ENCODE peak calls at places on chromosome 16, in four cellular contexts. T is sigmoid colon, N is choroid plexus epithelial cell, Z is cardiac fibroblast. F is an unnamed sample.

GRCh38 chr16:24539850-24540484 is 601 bp downstream of the RBBP6 start:
- DNase-seq in T (peak; percentile 84), N (peak; percentile 44), Z (peak; percentile 63), F (no peak)

GRCh38 chr16:47777191-47777590 is 316.1 kb downstream of the PHKB start:
- DNase-seq in T (no peak), N (peak; percentile 26), Z (peak; percentile 46), F (peak; percentile 19)

GRCh38 chr16:57801098-57801855 is 1.0 kb downstream of the KIFC3 start:
- DNase-seq in T (no peak), N (peak; percentile 78), Z (peak; percentile 70), F (no peak)

GRCh38 chr16:54934536-54935410 is 4.1 kb downstream of the IRX5 start:
- DNase-seq in T (no peak), N (no peak), Z (no peak), F (no peak)

GRCh38 chr16:80526418-80527061 is 14.3 kb upstream of the DYNLRB2 start:
- DNase-seq in T (no peak), N (peak; percentile 81), Z (peak; percentile 74), F (peak; percentile 47)

GRCh38 chr16:57061084-57061905 is 31.1 kb upstream of the CPNE2 start:
- DNase-seq in T (peak; percentile 92), N (peak; percentile 38), Z (peak; percentile 84), F (no peak)

GRCh38 chr16:17340804-17341203 is 130.0 kb downstream of the XYLT1 start:
- DNase-seq in T (no peak), N (no peak), Z (no peak), F (no peak)

GRCh38 chr16:51508813-51509212 is 357.7 kb upstream of the SALL1 start:
- DNase-seq in T (no peak), N (peak; percentile 49), Z (peak; percentile 69), F (no peak)

GRCh38 chr16:68093816-68094613 is 8.8 kb downstream of the NFATC3 start:
- DNase-seq in T (no peak), N (peak; percentile 62), Z (peak; percentile 52), F (no peak)

GRCh38 chr16:84426804-84427203 is 58.5 kb downstream of the ATP2C2 start:
- DNase-seq in T (no peak), N (no peak), Z (no peak), F (no peak)

GRCh38 chr16:68387301-68387700 is 61.0 kb downstream of the SMPD3 start:
- DNase-seq in T (no peak), N (no peak), Z (no peak), F (no peak)

GRCh38 chr16:88888057-88888777 is 21.8 kb upstream of the PABPN1L start:
- DNase-seq in T (no peak), N (no peak), Z (no peak), F (no peak)

GRCh38 chr16:89115216-89115949 is 21.7 kb downstream of the ACSF3 start:
- DNase-seq in T (peak; percentile 84), N (peak; percentile 63), Z (peak; percentile 37), F (no peak)

GRCh38 chr16:75254359-75254837 is 3.0 kb upstream of the BCAR1 start:
- DNase-seq in T (peak; percentile 66), N (peak; percentile 75), Z (peak; percentile 75), F (no peak)

GRCh38 chr16:27273670-27274522 is 5.3 kb upstream of the NSMCE1 start:
- DNase-seq in T (no peak), N (peak; percentile 83), Z (no peak), F (peak; percentile 68)

GRCh38 chr16:51876934-51877333 is 670.0 kb downstream of the TOX3 start:
- DNase-seq in T (no peak), N (no peak), Z (no peak), F (no peak)

GRCh38 chr16:51922476-51922875 is 624.5 kb downstream of the TOX3 start:
- DNase-seq in T (no peak), N (no peak), Z (no peak), F (no peak)

GRCh38 chr16:87288753-87289362 is 28.3 kb downstream of the C16orf95 start:
- DNase-seq in T (no peak), N (peak; percentile 73), Z (no peak), F (no peak)

GRCh38 chr16:28280881-28281836 is 11.2 kb upstream of the SBK1 start:
- DNase-seq in T (no peak), N (no peak), Z (no peak), F (no peak)

GRCh38 chr16:24729243-24729966 is at the start of gene TNRC6A:
- DNase-seq in T (peak; percentile 96), N (peak; percentile 88), Z (peak; percentile 92), F (peak; percentile 59)

GRCh38 chr16:2485811-2486507 is 11.0 kb downstream of the TBC1D24 start:
- DNase-seq in T (no peak), N (no peak), Z (no peak), F (no peak)

GRCh38 chr16:64180136-64180900 is 941.5 kb downstream of the CDH11 start:
- DNase-seq in T (no peak), N (no peak), Z (no peak), F (no peak)

GRCh38 chr16:34758835-34759234 is 1299.4 kb downstream of the TP53TG3F start:
- DNase-seq in T (no peak), N (no peak), Z (no peak), F (no peak)

GRCh38 chr16:65285128-65286120 is 163.6 kb upstream of the CDH11 start:
- DNase-seq in T (no peak), N (peak; percentile 69), Z (peak; percentile 14), F (no peak)

GRCh38 chr16:46906360-46907060 is 22.3 kb downstream of the GPT2 start:
- DNase-seq in T (no peak), N (no peak), Z (no peak), F (no peak)

GRCh38 chr16:27080870-27081269 is 14.1 kb downstream of the C16orf82 start:
- DNase-seq in T (no peak), N (peak; percentile 39), Z (no peak), F (no peak)

GRCh38 chr16:57590654-57591085 is 37.8 kb upstream of the ADGRG1 start:
- DNase-seq in T (no peak), N (peak; percentile 80), Z (peak; percentile 70), F (no peak)

GRCh38 chr16:84278968-84279367 is 15.7 kb upstream of the WFDC1 start:
- DNase-seq in T (no peak), N (no peak), Z (no peak), F (no peak)

GRCh38 chr16:83967838-83968482 is at the start of gene NECAB2:
- DNase-seq in T (no peak), N (peak; percentile 39), Z (peak; percentile 47), F (no peak)

GRCh38 chr16:66491716-66492064 is 58.2 kb downstream of the TK2 start:
- DNase-seq in T (peak; percentile 46), N (no peak), Z (no peak), F (no peak)

GRCh38 chr16:66952430-66953139 is 8.5 kb upstream of the CES3 start:
- DNase-seq in T (no peak), N (no peak), Z (no peak), F (no peak)

GRCh38 chr16:15993946-15994665 is 44.7 kb downstream of the ABCC1 start:
- DNase-seq in T (no peak), N (peak; percentile 72), Z (peak; percentile 75), F (peak; percentile 91)

GRCh38 chr16:56424791-56425438 is 430 bp downstream of the AMFR start:
- DNase-seq in T (peak; percentile 74), N (peak; percentile 27), Z (peak; percentile 15), F (no peak)

DNA sequence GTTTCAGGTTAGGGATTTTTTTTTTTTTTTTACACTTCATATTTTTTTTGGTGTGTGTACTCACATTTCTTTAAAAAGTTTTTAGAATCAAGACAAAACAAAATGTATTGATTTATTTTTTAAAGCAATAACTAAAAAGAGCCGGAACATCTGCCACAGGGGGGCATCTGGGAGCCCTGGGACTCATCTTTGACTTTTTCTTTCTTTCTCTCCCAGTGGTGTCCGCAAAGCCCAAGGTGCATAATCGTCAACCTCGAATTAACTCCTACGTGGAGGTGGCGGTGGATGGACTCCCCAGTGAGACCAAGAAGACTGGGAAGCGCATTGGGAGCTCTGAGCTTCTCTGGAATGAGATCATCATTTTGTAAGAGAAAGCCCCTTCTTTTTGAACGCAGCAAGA is 36.3 kb downstream of the WWP2 start:
- DNase-seq in T (no peak), N (peak; percentile 49), Z (peak; percentile 20), F (no peak)
- TF ChIP-seq CTCF in T (no peak), N (peak; percentile 81), Z (peak; percentile 53), F (peak; percentile 57)

GRCh38 chr16:30902070-30902972 is 5.9 kb downstream of the CTF1 start:
- DNase-seq in T (peak; percentile 81), N (peak; percentile 62), Z (peak; percentile 73), F (no peak)
- TF ChIP-seq CTCF in T (no peak), N (no peak), Z (no peak), F (no peak)

GRCh38 chr16:1042776-1043349 is 29.7 kb upstream of the SSTR5 start:
- DNase-seq in T (no peak), N (peak; percentile 20), Z (no peak), F (no peak)
- TF ChIP-seq CTCF in T (no peak), N (no peak), Z (no peak), F (no peak)

GRCh38 chr16:62256406-62256805 is 220.2 kb upstream of the CDH8 start:
- DNase-seq in T (no peak), N (peak; percentile 0), Z (no peak), F (peak; percentile 19)
- TF ChIP-seq CTCF in T (no peak), N (no peak), Z (no peak), F (peak; percentile 59)

DNA sequence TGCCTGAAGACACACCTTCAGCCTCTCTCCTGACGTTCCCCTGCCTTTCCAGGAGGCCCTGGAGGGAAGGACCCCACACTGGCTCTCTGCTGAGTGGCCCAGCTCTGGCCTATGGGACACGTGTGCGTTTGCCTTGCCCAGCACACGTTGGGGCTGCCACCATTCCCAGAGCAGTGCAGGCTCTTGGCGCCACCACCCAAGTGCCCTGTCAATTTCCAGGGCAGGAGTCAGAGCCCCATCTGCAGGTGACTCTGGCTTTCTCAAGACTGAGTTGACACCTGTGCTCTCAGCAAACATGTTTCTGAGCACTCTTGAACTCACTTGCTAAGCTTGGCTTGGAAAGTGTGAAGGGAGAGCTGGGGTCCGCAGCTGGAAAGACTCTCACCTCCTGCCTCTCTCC is 4.7 kb upstream of the IRF8 start:
- DNase-seq in T (no peak), N (no peak), Z (no peak), F (no peak)
- TF ChIP-seq CTCF in T (no peak), N (no peak), Z (no peak), F (no peak)

DNA sequence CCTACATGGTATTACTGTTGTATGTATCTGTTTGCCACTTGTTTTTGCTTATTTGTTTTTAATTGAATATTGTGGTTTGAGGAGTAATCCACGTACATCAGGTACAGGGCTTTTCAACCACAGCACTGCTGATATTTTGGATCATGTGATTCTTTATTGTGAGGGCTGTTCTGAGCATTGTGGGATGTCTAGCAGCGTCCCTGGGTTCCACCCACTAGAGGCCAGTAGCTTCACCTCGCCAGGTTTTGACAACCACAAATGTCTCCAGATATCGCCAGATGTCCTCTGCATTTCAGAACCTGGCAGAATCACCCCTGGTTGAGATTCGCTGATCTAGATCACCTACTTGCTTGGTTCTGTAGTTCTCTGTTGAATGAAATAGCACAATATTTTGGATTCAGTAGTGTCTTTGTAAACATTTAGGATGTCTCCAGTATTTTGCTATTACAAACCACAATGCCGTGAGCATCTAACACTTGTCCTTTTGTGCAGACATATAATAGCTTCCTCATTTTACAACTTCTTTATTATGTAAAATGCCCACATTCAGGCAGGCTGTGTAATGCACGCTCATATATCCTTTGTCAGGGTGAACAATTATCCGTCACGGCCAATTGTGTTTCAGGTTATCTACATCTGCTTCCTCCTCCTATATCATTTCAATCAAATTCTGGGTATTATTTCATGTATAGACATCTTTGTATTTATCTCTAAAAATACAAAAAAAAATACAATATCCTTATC is 380.3 kb downstream of the SNX29 start:
- DNase-seq in T (no peak), N (no peak), Z (no peak), F (no peak)
- TF ChIP-seq CTCF in T (no peak), N (no peak), Z (no peak), F (no peak)